ENCODE peak calls at places on chromosomes 7 and 10, in six cellular contexts. S is skeletal muscle cell, L is GM12865, Q is caudate nucleus, I is T-helper 2 cell, B is RPMI8226. N is an unnamed sample.
A peak's percentile ranks its signal among the peaks of the same experiment; 100 is the strongest.

GRCh38 chr7:40808409-40808942 is 673.7 kb downstream of the SUGCT start:
- DNase-seq in L (no peak), B (no peak), S (peak; percentile 100), I (no peak), Q (no peak), N (no peak)

GRCh38 chr10:133158756-133159610 is 1.0 kb upstream of the KNDC1 start:
- DNase-seq in S (no peak), L (no peak), B (peak; percentile 42), I (no peak), Q (no peak), N (no peak)

GRCh38 chr10:613661-614340 is 75.7 kb downstream of the DIP2C start:
- DNase-seq in S (no peak), B (no peak), I (no peak), L (no peak), Q (no peak), N (no peak)

GRCh38 chr10:33341638-33342037 is 7.2 kb upstream of the NRP1 start:
- DNase-seq in S (no peak), L (no peak), Q (no peak), B (no peak), I (no peak), N (no peak)

GRCh38 chr10:71975891-71976725 is 11.9 kb downstream of the CHST3 start:
- DNase-seq in S (no peak), B (peak; percentile 34), I (no peak), Q (no peak), L (no peak), N (no peak)

GRCh38 chr7:80699030-80699638 is 60.7 kb downstream of the CD36 start:
- DNase-seq in S (no peak), B (peak; percentile 65), I (peak; percentile 18), Q (no peak), L (peak; percentile 46), N (peak; percentile 55)

GRCh38 chr7:106073701-106074100 is 38.4 kb downstream of the SYPL1 start:
- DNase-seq in S (no peak), B (no peak), I (no peak), L (no peak), Q (no peak), N (no peak)

GRCh38 chr10:104664205-104664604 is 23.1 kb downstream of the SORCS3 start:
- DNase-seq in L (no peak), B (no peak), S (no peak), I (no peak), Q (no peak), N (peak; percentile 11)